ENCODE peak calls at places on chromosomes 12 and 14, in seven cellular contexts. J, L, G, P, R, W and A are unnamed samples.

GRCh38 chr14:97838986-97839385 is 1041.8 kb downstream of the VRK1 start:
- DNase-seq in W (no peak), P (no peak), R (no peak), L (no peak), J (no peak), G (no peak), A (no peak)

GRCh38 chr12:26496170-26496569 is 300.8 kb downstream of the SSPN start:
- DNase-seq in L (no peak), P (no peak), W (no peak), J (no peak), G (no peak), R (no peak), A (no peak)

GRCh38 chr12:88225776-88226175 is 83.7 kb downstream of the TMTC3 start:
- DNase-seq in L (no peak), R (no peak), G (no peak), P (no peak), J (no peak), W (no peak), A (no peak)

GRCh38 chr12:89339531-89339930 is 12.8 kb downstream of the DUSP6 start:
- DNase-seq in J (no peak), L (no peak), W (no peak), R (no peak), P (no peak), G (no peak), A (no peak)

GRCh38 chr12:51687142-51687935 is 96.3 kb downstream of the SCN8A start:
- DNase-seq in W (no peak), R (no peak), P (peak; percentile 23), J (no peak), L (no peak), G (no peak), A (peak; percentile 74)

GRCh38 chr14:46482200-46482599 is 169.4 kb downstream of the RPL10L start:
- DNase-seq in W (no peak), P (no peak), J (no peak), R (no peak), G (no peak), L (no peak), A (no peak)

GRCh38 chr12:62446741-62447452 is 19.7 kb upstream of the MON2 start:
- DNase-seq in R (no peak), J (no peak), G (no peak), L (no peak), P (no peak), W (no peak), A (no peak)

GRCh38 chr12:1630081-1630826 is 1.2 kb downstream of the WNT5B start:
- DNase-seq in L (no peak), J (peak; percentile 39), W (no peak), P (peak; percentile 59), R (peak; percentile 61), G (peak; percentile 55), A (no peak)

GRCh38 chr12:17802657-17803641 is 287.0 kb downstream of the RERGL start:
- DNase-seq in L (no peak), J (no peak), P (no peak), R (peak; percentile 52), G (no peak), W (no peak), A (no peak)

GRCh38 chr12:53791735-53792326 is 40.1 kb upstream of the CISTR start:
- DNase-seq in R (peak; percentile 80), P (no peak), G (no peak), W (no peak), L (peak; percentile 38), J (peak; percentile 26), A (no peak)

GRCh38 chr12:10182662-10183061 is 3.8 kb downstream of the TMEM52B start:
- DNase-seq in W (no peak), P (no peak), L (no peak), R (no peak), G (no peak), J (no peak), A (no peak)

GRCh38 chr12:34390846-34391700 is 368.8 kb downstream of the ALG10 start:
- DNase-seq in G (peak; percentile 30), L (no peak), J (no peak), W (no peak), R (no peak), P (no peak), A (no peak)

GRCh38 chr12:6869049-6870021 is 2.0 kb downstream of the TPI1 start:
- DNase-seq in P (peak; percentile 90), G (peak; percentile 83), L (peak; percentile 64), J (peak; percentile 91), R (peak; percentile 96), W (peak; percentile 77), A (peak; percentile 75)

GRCh38 chr12:125492354-125493270 is 427.4 kb downstream of the AACS start:
- DNase-seq in G (no peak), J (peak; percentile 55), R (no peak), P (no peak), L (no peak), W (no peak), A (no peak)

GRCh38 chr12:124474709-124475108 is 92.7 kb downstream of the NCOR2 start:
- DNase-seq in J (no peak), G (no peak), P (no peak), R (no peak), W (no peak), L (no peak), A (no peak)

GRCh38 chr14:21039059-21039422 is 3.1 kb upstream of the RNASE7 start:
- DNase-seq in J (peak; percentile 80), R (peak; percentile 80), W (peak; percentile 73), P (peak; percentile 87), G (peak; percentile 83), L (no peak), A (peak; percentile 47)

GRCh38 chr14:75049731-75050201 is 1.5 kb downstream of the MLH3 start:
- DNase-seq in L (no peak), W (no peak), G (no peak), P (no peak), R (no peak), J (no peak), A (no peak)
- TF ChIP-seq POLR2AphosphoS5 in L (no peak), W (no peak), G (no peak), P (no peak), R (no peak), J (no peak), A (no peak)

DNA sequence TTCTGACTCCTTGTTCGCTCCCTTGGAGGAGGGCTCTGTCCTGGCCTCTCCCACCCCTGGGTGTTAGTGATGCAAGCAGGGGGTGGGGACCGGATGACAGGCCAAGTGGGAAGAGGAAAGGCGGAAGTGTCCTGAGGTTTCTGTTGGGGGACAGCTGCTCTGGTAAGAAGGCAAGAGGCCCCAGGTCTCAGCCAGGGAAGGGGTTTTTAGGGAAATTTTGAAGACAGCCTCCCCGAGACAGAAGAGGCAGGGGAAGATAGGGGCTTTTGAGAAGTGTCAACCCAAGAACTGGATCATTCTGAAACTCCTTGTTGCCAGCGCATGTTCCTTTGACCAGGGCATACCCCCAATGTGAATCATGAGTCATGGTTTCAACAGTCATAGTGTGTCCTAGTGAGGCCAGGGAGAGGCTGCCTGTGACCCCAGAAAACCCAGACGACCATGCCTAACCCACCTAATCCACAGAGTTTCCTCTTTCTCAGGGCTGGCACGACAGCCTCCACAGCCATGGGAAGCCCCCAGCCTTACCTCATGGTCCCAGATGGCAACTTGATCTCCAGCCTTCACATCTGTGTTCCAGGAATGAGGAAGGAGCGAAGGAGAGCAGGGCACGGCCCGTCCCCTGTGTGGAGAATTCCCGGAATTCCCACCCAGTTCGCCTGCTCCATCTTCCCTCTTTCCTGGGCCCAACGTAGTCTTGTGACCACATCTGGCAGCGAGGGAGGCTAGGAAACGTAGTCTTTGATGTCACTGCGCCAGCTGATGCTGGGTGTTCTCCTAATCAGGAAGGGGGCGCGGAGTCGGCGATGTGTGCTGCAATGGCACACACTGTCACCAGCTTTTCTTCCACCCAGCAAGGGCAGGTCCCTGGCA is 4.9 kb upstream of the GPR132 start:
- DNase-seq in R (no peak), G (peak; percentile 49), J (no peak), P (no peak), W (no peak), L (no peak), A (no peak)
- H3K4me1 ChIP-seq in R (no peaks in the 10 kb centered on the region), G (no peaks in the 10 kb centered on the region), J (no peaks in the 10 kb centered on the region), P (no peaks in the 10 kb centered on the region), W (peaks cover 2% of the 10 kb centered on the region), L (no peaks in the 10 kb centered on the region), A (no peaks in the 10 kb centered on the region)

DNA sequence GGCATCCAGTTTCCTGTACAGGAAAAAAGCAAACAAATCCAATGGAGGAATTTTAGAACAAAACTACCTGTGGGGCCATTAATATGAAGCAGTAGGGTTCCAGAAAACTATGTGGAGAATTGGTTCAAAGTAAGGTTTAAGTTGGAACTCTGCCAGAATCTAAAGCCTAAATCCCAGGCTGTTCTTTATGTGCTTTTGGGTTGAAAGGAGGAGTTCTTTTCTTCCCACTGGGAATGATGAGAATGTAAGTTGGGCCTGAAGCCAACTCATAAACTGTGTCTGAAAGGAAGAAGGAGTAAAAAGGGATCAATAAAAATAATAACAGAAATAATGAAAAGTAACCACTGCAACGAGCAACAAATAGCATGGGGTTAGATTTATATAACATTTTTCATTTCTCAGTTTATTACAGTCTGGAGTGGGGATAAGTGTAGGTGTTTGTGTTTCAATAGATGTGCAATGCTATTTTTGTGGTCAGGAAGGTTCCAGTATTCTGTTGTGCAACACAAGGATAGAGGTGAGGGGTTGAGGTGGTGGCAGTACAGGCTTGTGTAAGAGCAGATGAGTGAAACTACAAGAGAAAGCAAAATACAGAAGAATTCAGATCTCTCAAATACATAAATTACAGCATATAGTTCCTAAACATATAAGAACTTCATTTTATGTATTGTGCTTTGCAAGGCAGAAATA is 373.6 kb downstream of the EMP1 start:
- DNase-seq in R (no peak), J (no peak), G (no peak), W (peak; percentile 39), L (peak; percentile 41), P (no peak), A (no peak)
- TF ChIP-seq POLR2AphosphoS5 in R (no peak), J (no peak), G (no peak), W (no peak), L (peak; percentile 33), P (no peak), A (no peak)

GRCh38 chr12:11771356-11771755 is 121.9 kb downstream of the ETV6 start:
- DNase-seq in G (no peak), L (no peak), R (peak; percentile 40), J (no peak), P (no peak), W (no peak), A (no peak)

GRCh38 chr12:11768233-11768965 is 118.9 kb downstream of the ETV6 start:
- DNase-seq in L (no peak), J (no peak), R (no peak), G (no peak), P (no peak), W (peak; percentile 35), A (no peak)

GRCh38 chr12:11771895-11772502 is 122.5 kb downstream of the ETV6 start:
- DNase-seq in J (no peak), G (no peak), R (no peak), P (no peak), W (no peak), L (no peak), A (no peak)

GRCh38 chr12:11767029-11767724 is 117.7 kb downstream of the ETV6 start:
- DNase-seq in L (no peak), W (no peak), R (no peak), G (no peak), J (no peak), P (no peak), A (no peak)

GRCh38 chr12:11769723-11770514 is 120.4 kb downstream of the ETV6 start:
- DNase-seq in W (no peak), L (no peak), J (no peak), G (no peak), P (peak; percentile 49), R (no peak), A (no peak)
- H3K4me1 ChIP-seq in W (peaks cover 22% of the 10 kb centered on the region), L (no peaks in the 10 kb centered on the region), J (peaks cover 35% of the 10 kb centered on the region), G (no peaks in the 10 kb centered on the region), P (peaks cover 64% of the 10 kb centered on the region), R (peaks cover 19% of the 10 kb centered on the region), A (peaks cover 34% of the 10 kb centered on the region)

GRCh38 chr12:32455607-32456063 is 56.3 kb downstream of the FGD4 start:
- DNase-seq in W (peak; percentile 55), L (peak; percentile 45), R (peak; percentile 76), G (no peak), P (no peak), J (no peak), A (peak; percentile 91)
- TF ChIP-seq POLR2AphosphoS5 in W (no peak), L (no peak), R (no peak), G (no peak), P (no peak), J (no peak), A (no peak)